ENCODE peak calls at places on chromosomes 11 and 22, in five cellular contexts. M is brain microvascular endothelial cell, L is fibroblast of lung, Q is AG10803, Y is heart left ventricle. F is an unnamed sample.

GRCh38 chr11:128905345-128906184 is 14.4 kb downstream of the KCNJ5 start:
- DNase-seq in M (no peak), L (peak; percentile 60), Q (no peak), Y (no peak), F (no peak)

GRCh38 chr11:126150256-126150655 is 61.2 kb downstream of the RPUSD4 start:
- DNase-seq in M (no peak), L (no peak), Q (no peak), Y (no peak), F (no peak)

GRCh38 chr11:90805172-90805571 is 582.3 kb upstream of the CHORDC1 start:
- DNase-seq in M (no peak), L (no peak), Q (no peak), Y (no peak), F (no peak)

GRCh38 chr11:105960252-105961245 is 61.5 kb downstream of the MSANTD4 start:
- DNase-seq in M (no peak), L (no peak), Q (no peak), Y (peak; percentile 5), F (no peak)

GRCh38 chr11:32310218-32310601 is 125.1 kb downstream of the WT1 start:
- DNase-seq in M (no peak), L (peak; percentile 29), Q (peak; percentile 9), Y (no peak), F (peak; percentile 41)

GRCh38 chr22:24521791-24522245 is 26.7 kb downstream of the UPB1 start:
- DNase-seq in M (peak; percentile 41), L (peak; percentile 52), Q (peak; percentile 41), Y (no peak), F (peak; percentile 59)

GRCh38 chr11:130648601-130649000 is 200.2 kb downstream of the ADAMTS15 start:
- DNase-seq in M (no peak), L (no peak), Q (no peak), Y (peak; percentile 37), F (no peak)

GRCh38 chr11:9745411-9746211 is 81.7 kb downstream of the SWAP70 start:
- DNase-seq in M (no peak), L (no peak), Q (no peak), Y (no peak), F (no peak)

GRCh38 chr11:117882539-117882938 is 6.1 kb upstream of the FXYD6 start:
- DNase-seq in M (no peak), L (no peak), Q (no peak), Y (no peak), F (no peak)

GRCh38 chr22:44825310-44826150 is 73.2 kb downstream of the ARHGAP8 start:
- DNase-seq in M (no peak), L (no peak), Q (no peak), Y (no peak), F (no peak)

GRCh38 chr11:18064035-18064434 is 18.0 kb upstream of the TPH1 start:
- DNase-seq in M (no peak), L (no peak), Q (no peak), Y (no peak), F (no peak)

GRCh38 chr22:49632199-49633009 is 195.3 kb downstream of the BRD1 start:
- DNase-seq in M (peak; percentile 33), L (peak; percentile 52), Q (peak; percentile 41), Y (peak; percentile 56), F (peak; percentile 2)

GRCh38 chr11:63015521-63016215 is at the start of gene SLC22A8:
- DNase-seq in M (no peak), L (no peak), Q (no peak), Y (no peak), F (no peak)

GRCh38 chr11:2703487-2704141 is 3.8 kb upstream of the KCNQ1OT1 start:
- DNase-seq in M (no peak), L (no peak), Q (no peak), Y (no peak), F (peak; percentile 25)

GRCh38 chr11:26201411-26201810 is 130.5 kb upstream of the ANO3 start:
- DNase-seq in M (peak; percentile 3), L (peak; percentile 84), Q (peak; percentile 39), Y (no peak), F (peak; percentile 11)

GRCh38 chr11:4203603-4204360 is 109.2 kb downstream of the RRM1 start:
- DNase-seq in M (no peak), L (no peak), Q (no peak), Y (no peak), F (no peak)
- TF ChIP-seq CTCF in M (peak; percentile 8), L (no peak), Q (peak; percentile 4), Y (peak; percentile 24), F (peak; percentile 2)

GRCh38 chr11:114399490-114399889 is 821 bp downstream of the C11orf71 start:
- DNase-seq in M (no peak), L (no peak), Q (no peak), Y (no peak), F (no peak)

GRCh38 chr11:114400222-114400973 is at the start of the genes C11orf71 and RBM7:
- DNase-seq in M (peak; percentile 98), L (peak; percentile 99), Q (peak; percentile 99), Y (peak; percentile 98), F (peak; percentile 99)

GRCh38 chr11:114397349-114397982 is 2.8 kb downstream of the C11orf71 start:
- DNase-seq in M (no peak), L (peak; percentile 43), Q (no peak), Y (no peak), F (peak; percentile 38)

GRCh38 chr11:114399903-114400221 is 449 bp downstream of the C11orf71 start:
- DNase-seq in M (no peak), L (no peak), Q (no peak), Y (no peak), F (no peak)

GRCh38 chr11:114398303-114398920 is 1.9 kb downstream of the C11orf71 start:
- DNase-seq in M (no peak), L (no peak), Q (no peak), Y (no peak), F (no peak)
- H3K4me3 ChIP-seq in M (no peak overlapping the region), L (peak overlapping the region; percentile 13), Q (no peak overlapping the region), Y (no peak overlapping the region), F (no peak overlapping the region)

GRCh38 chr22:37069719-37070118 is 18.2 kb downstream of the KCTD17 start:
- DNase-seq in M (no peak), L (no peak), Q (no peak), Y (no peak), F (no peak)

GRCh38 chr22:37070334-37070733 is 18.8 kb downstream of the KCTD17 start:
- DNase-seq in M (no peak), L (no peak), Q (no peak), Y (no peak), F (no peak)

GRCh38 chr22:37069319-37069718 is 17.8 kb downstream of the KCTD17 start:
- DNase-seq in M (no peak), L (no peak), Q (no peak), Y (no peak), F (no peak)

GRCh38 chr22:37068859-37069258 is 17.3 kb downstream of the KCTD17 start:
- DNase-seq in M (no peak), L (no peak), Q (no peak), Y (no peak), F (no peak)

GRCh38 chr22:37070744-37071143 is 19.2 kb downstream of the KCTD17 start:
- DNase-seq in M (no peak), L (no peak), Q (no peak), Y (no peak), F (no peak)
- TF ChIP-seq CTCF in M (no peak), L (no peak), Q (no peak), Y (no peak), F (no peak)

DNA sequence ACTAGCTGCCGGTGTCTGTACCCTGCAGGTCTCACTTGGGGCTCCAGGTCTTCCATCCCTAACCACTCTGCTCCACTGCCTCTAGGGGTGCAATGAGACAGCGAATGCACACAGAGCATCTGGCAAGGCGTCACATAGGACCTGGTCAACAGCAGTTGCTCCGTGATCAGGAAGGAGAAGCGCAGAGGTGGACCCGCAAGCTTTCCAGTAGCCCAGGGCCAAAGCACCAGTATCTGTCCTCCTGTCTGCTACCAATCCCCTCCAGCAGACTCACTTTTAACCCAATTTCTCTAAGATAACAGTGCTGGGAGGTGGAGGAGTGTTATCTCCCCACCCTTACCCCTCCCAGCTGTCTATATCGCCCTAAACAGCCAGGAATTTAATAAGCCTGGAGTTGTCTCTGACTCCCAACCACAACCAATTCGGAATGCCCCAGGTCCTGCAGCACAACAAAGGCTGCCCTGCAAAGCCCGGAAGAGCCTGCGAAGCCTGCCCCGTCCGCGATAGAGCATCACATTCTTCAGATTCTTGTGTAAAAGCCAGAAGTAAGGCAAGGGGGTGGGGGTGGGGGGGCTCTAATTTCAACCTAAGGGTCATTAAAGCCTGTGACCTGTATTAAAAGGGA is 19.3 kb downstream of the MYH9 start:
- DNase-seq in M (no peak), L (peak; percentile 58), Q (peak; percentile 90), Y (no peak), F (peak; percentile 83)
- H3K4me3 ChIP-seq in M (no peak overlapping the region), L (no peak overlapping the region), Q (peak overlapping the region; percentile 33), Y (peak overlapping the region; percentile 13), F (peak overlapping the region; percentile 6)

GRCh38 chr11:6570691-6571427 is 32.6 kb downstream of the RRP8 start:
- DNase-seq in M (no peak), L (no peak), Q (no peak), Y (no peak), F (no peak)
- TF ChIP-seq CTCF in M (peak; percentile 5), L (no peak), Q (no peak), Y (no peak), F (no peak)

DNA sequence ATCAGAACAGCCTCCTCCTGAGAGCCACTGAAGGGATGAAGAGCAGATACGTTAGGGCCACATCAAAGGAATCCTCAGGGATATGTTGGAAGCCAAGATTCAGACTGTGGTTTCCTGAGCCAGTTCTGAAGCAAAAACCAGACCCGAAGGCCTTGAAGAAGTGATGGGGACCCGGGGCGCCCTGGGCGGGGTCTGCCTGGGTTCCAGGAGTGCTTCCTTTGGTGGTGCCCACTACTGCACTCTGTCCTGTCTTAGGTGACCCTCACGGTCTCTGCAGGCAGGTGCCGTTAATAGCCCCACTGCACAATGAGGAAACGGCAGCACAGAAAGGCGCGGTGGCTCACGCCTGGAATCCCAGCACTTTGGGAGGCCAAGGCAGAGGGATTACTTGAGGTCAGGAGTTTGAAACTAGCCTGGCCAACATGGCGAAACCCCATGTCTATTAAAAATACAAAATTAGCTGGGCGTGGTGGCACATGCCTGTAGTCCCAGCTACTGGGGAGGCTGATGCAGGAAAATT is 12.9 kb upstream of the SH3BP1 start:
- DNase-seq in M (no peak), L (no peak), Q (no peak), Y (no peak), F (no peak)
- H3K4me3 ChIP-seq in M (no peak overlapping the region), L (no peak overlapping the region), Q (no peak overlapping the region), Y (peak overlapping the region; percentile 15), F (no peak overlapping the region)

DNA sequence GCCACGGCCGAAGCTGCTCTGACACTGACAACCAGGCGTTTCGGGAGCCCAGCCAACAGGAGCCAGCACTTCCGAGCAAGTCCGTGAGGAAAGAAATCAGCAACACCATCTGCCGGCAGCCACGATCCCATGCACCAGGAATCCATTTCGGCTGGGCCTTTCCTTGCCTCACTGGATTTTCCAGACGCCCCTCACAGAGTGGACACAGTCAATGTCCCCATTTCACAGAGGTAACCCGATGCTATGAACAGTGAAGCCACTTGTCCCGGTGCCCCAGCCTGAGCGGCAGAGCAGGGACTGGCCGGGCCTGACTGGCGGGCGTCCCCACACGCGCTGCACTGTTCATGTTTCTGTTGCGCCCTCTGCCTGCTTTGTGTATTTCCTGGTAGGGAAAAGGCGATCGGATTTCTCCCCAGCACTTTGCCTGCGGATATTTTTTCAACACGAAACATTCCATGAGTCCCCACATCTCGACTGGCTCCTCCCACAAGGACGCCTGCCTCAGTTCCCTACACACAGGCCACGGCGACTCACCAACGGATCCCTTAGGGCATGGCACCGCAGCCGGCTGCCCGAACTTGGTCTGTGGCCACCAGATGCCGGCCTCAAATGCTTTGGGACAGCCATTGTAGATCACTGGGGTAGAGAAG is 55.3 kb downstream of the TRMU start:
- DNase-seq in M (peak; percentile 34), L (peak; percentile 68), Q (peak; percentile 76), Y (peak; percentile 66), F (peak; percentile 80)
- TF ChIP-seq CTCF in M (peak; percentile 45), L (peak; percentile 57), Q (peak; percentile 66), Y (peak; percentile 29), F (peak; percentile 66)